ENCODE peak calls at places on chromosomes 6 and 20, in seven cellular contexts. W, O, T, L, E, Q and K are unnamed samples.

GRCh38 chr6:42392871-42393270 is 58.9 kb downstream of the TRERF1 start:
- DNase-seq in L (no peak), T (no peak), Q (no peak), E (no peak), O (no peak), W (no peak), K (no peak)

GRCh38 chr20:44997668-44998067 is 31.4 kb downstream of the STK4 start:
- DNase-seq in E (no peak), O (no peak), W (no peak), T (no peak), Q (no peak), L (no peak), K (no peak)

GRCh38 chr6:2596222-2596621 is 154.5 kb downstream of the MYLK4 start:
- DNase-seq in Q (no peak), L (no peak), T (no peak), O (no peak), E (no peak), W (no peak), K (no peak)

GRCh38 chr20:20333866-20334265 is 34.0 kb upstream of the INSM1 start:
- DNase-seq in E (no peak), W (no peak), Q (no peak), T (no peak), O (no peak), L (no peak), K (no peak)

GRCh38 chr6:11730645-11731044 is 48.0 kb downstream of the ADTRP start:
- DNase-seq in T (no peak), Q (no peak), O (no peak), L (no peak), W (no peak), E (no peak), K (no peak)

GRCh38 chr6:20722442-20722841 is 188.2 kb downstream of the CDKAL1 start:
- DNase-seq in L (no peak), Q (no peak), T (no peak), W (no peak), O (no peak), E (no peak), K (no peak)

GRCh38 chr6:163001341-163001740 is 273.6 kb downstream of the PACRG start:
- DNase-seq in L (peak), E (no peak), T (no peak), Q (no peak), O (no peak), W (no peak), K (no peak)

GRCh38 chr20:61980647-61981583 is 84.8 kb downstream of the TAF4 start:
- DNase-seq in T (no peak), W (no peak), L (peak), Q (peak), E (peak), O (no peak), K (peak)

GRCh38 chr6:86010915-86011786 is 368.5 kb upstream of the SYNCRIP start:
- DNase-seq in W (no peak), Q (no peak), L (peak), T (no peak), O (no peak), E (no peak), K (no peak)

GRCh38 chr6:113560908-113561307 is 296.2 kb upstream of the MARCKS start:
- DNase-seq in L (peak), Q (no peak), E (no peak), W (no peak), T (no peak), O (no peak), K (peak)

GRCh38 chr6:149863846-149864577 is at the start of gene LRP11:
- DNase-seq in E (peak), Q (peak), O (peak), L (peak), T (peak), W (peak), K (peak)